ENCODE peak calls at places on chromosomes 5 and 9, in five cellular contexts. A, I, E, C and N are unnamed samples.
A peak's percentile ranks its signal among the peaks of the same experiment; 100 is the strongest.

GRCh38 chr9:134412298-134412711 is 86.0 kb downstream of the RXRA start:
- DNase-seq in C (no peak), E (no peak), I (no peak), A (no peak), N (no peak)

GRCh38 chr5:172740483-172741205 is 30.4 kb downstream of the DUSP1 start:
- DNase-seq in E (peak; percentile 79), A (peak; percentile 90), C (peak; percentile 96), I (peak; percentile 65), N (peak; percentile 97)

GRCh38 chr5:33146916-33147315 is 293.8 kb upstream of the TARS1 start:
- DNase-seq in C (no peak), I (no peak), A (no peak), E (no peak), N (no peak)

GRCh38 chr9:21964925-21965385 is 29.2 kb downstream of the CDKN2A start:
- DNase-seq in C (no peak), I (no peak), A (no peak), E (no peak), N (peak; percentile 88)

GRCh38 chr9:70444904-70445303 is 30.4 kb upstream of the KLF9 start:
- DNase-seq in C (no peak), A (no peak), I (no peak), E (no peak), N (peak; percentile 26)

GRCh38 chr5:139180850-139181785 is 17.1 kb downstream of the SIL1 start:
- DNase-seq in A (no peak), E (no peak), C (no peak), I (no peak), N (peak; percentile 61)

GRCh38 chr5:119088438-119088837 is 17.6 kb downstream of the DMXL1 start:
- DNase-seq in I (no peak), A (no peak), C (no peak), E (no peak), N (no peak)

GRCh38 chr5:170252109-170252508 is 19.3 kb downstream of the C5orf58 start:
- DNase-seq in A (no peak), C (no peak), E (no peak), I (no peak), N (no peak)

GRCh38 chr5:175560011-175560410 is 81.7 kb downstream of the SFXN1 start:
- DNase-seq in E (no peak), I (no peak), A (no peak), C (no peak), N (no peak)

GRCh38 chr9:6405371-6405770 is 7.6 kb upstream of the UHRF2 start:
- DNase-seq in C (no peak), A (no peak), I (no peak), E (no peak), N (no peak)

GRCh38 chr5:170313344-170313743 is 15.8 kb upstream of the LCP2 start:
- DNase-seq in A (no peak), I (no peak), E (no peak), C (no peak), N (no peak)

GRCh38 chr9:133752739-133753446 is 14.7 kb upstream of the SARDH start:
- DNase-seq in C (no peak), A (no peak), I (no peak), E (no peak), N (no peak)

GRCh38 chr5:14108170-14108996 is 34.8 kb upstream of the TRIO start:
- DNase-seq in E (peak; percentile 23), I (peak; percentile 74), C (peak; percentile 77), A (peak; percentile 51), N (peak; percentile 93)

GRCh38 chr5:116554764-116555163 is 19.9 kb downstream of the SEMA6A start:
- DNase-seq in I (no peak), C (no peak), A (no peak), E (no peak), N (no peak)

GRCh38 chr5:67366961-67367360 is 170.4 kb upstream of the CD180 start:
- DNase-seq in C (no peak), I (no peak), E (no peak), A (no peak), N (no peak)

GRCh38 chr9:131097948-131098278 is 1.6 kb downstream of the AIF1L start:
- DNase-seq in E (peak; percentile 76), A (peak; percentile 60), C (no peak), I (no peak), N (no peak)

GRCh38 chr9:21812415-21812814 is 10.0 kb downstream of the MTAP start:
- DNase-seq in E (no peak), I (no peak), A (no peak), C (no peak), N (peak; percentile 41)

GRCh38 chr9:75488714-75489100 is 400.4 kb downstream of the OSTF1 start:
- DNase-seq in A (no peak), E (no peak), C (no peak), I (no peak), N (no peak)

GRCh38 chr9:33446507-33447403 is 638 bp downstream of the AQP3 start:
- DNase-seq in I (peak; percentile 65), C (no peak), A (peak; percentile 78), E (no peak), N (peak; percentile 40)

GRCh38 chr9:109452761-109453160 is 45.3 kb downstream of the PTPN3 start:
- DNase-seq in E (no peak), I (peak; percentile 44), C (no peak), A (no peak), N (peak; percentile 95)

GRCh38 chr5:42108468-42108867 is 183.4 kb downstream of the FBXO4 start:
- DNase-seq in I (no peak), E (no peak), A (no peak), C (no peak), N (no peak)

GRCh38 chr9:135604437-135605237 is 34.7 kb downstream of the GLT6D1 start:
- DNase-seq in C (peak; percentile 62), A (peak; percentile 19), E (no peak), I (no peak), N (no peak)

GRCh38 chr9:136316271-136316751 is 11.0 kb upstream of the GPSM1 start:
- DNase-seq in I (no peak), E (peak; percentile 8), A (no peak), C (no peak), N (no peak)

GRCh38 chr9:30178586-30178985 is 2205.9 kb upstream of the ACO1 start:
- DNase-seq in I (no peak), A (no peak), C (no peak), E (no peak), N (no peak)

GRCh38 chr5:93925321-93925720 is 183.9 kb upstream of the POU5F2 start:
- DNase-seq in I (no peak), C (no peak), E (no peak), A (no peak), N (no peak)

GRCh38 chr5:143841446-143841845 is 29.5 kb downstream of the HMHB1 start:
- DNase-seq in I (no peak), E (no peak), C (no peak), A (no peak), N (no peak)

GRCh38 chr5:10633271-10634049 is 69.6 kb downstream of the ANKRD33B start:
- DNase-seq in I (no peak), A (no peak), C (no peak), E (no peak), N (no peak)

GRCh38 chr5:81852277-81853004 is 101.5 kb upstream of the SSBP2 start:
- DNase-seq in E (peak; percentile 33), A (peak; percentile 31), C (no peak), I (no peak), N (peak; percentile 87)

GRCh38 chr5:81851481-81852178 is 100.7 kb upstream of the SSBP2 start:
- DNase-seq in I (peak; percentile 89), E (peak; percentile 98), A (peak; percentile 96), C (peak; percentile 99), N (peak; percentile 98)

GRCh38 chr5:81854485-81854884 is 103.6 kb upstream of the SSBP2 start:
- DNase-seq in E (no peak), A (no peak), C (no peak), I (no peak), N (peak; percentile 26)

GRCh38 chr5:81854915-81855314 is 104.0 kb upstream of the SSBP2 start:
- DNase-seq in A (no peak), E (no peak), C (no peak), I (no peak), N (no peak)

DNA sequence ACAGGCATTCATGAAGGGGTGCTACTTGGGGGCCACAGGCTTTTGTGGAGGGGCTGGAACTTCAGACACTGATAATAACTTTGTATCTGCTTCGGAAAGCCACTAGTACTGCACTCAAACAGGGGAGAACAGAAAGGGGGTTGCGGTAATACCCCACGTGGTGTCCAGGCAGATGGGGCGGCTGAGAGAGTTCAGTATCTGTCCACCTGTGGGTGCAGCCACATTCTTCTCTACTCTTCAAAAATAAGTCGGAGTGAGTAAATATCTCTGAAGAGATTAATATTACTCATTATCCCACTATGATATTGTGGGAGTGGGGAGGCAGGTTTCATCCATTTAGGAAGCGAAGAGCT is 102.1 kb upstream of the SSBP2 start:
- DNase-seq in C (no peak), E (no peak), A (no peak), I (no peak), N (no peak)
- H3K4me3 ChIP-seq in C (peak overlapping the region; percentile 62), E (no peak overlapping the region), A (peak overlapping the region; percentile 50), I (no peak overlapping the region), N (peak overlapping the region; percentile 36)

DNA sequence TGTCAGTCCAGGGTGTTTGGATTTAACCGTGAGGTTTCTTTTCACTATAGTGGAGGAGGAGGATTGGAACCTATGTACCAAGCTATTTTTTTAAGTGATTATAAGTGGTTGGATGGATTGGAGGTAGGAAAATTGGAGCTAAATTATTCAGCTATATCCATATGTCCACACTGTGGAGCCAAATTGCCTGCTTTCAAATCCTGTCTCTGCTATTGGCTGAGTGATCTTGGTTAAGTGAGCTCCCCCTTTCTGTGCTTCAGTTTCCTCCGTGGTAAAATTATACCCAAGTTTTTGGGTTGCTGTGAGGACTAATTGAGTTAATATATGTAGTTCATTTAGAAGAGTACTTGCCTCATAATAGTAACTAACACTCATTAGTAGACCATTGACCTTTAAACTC is 2.5 kb downstream of the CENPP start:
- DNase-seq in I (peak; percentile 17), C (no peak), A (no peak), E (no peak), N (peak; percentile 89)
- TF ChIP-seq CTCF in I (peak; percentile 14), C (no peak), A (no peak), E (no peak), N (peak; percentile 65)

GRCh38 chr9:127557998-127558546 is 54.0 kb upstream of the STXBP1 start:
- DNase-seq in E (no peak), I (no peak), A (peak; percentile 24), C (no peak), N (no peak)

GRCh38 chr9:127556871-127557270 is 55.2 kb upstream of the STXBP1 start:
- DNase-seq in E (no peak), C (no peak), A (no peak), I (no peak), N (no peak)

GRCh38 chr9:127557466-127557869 is 54.6 kb upstream of the STXBP1 start:
- DNase-seq in A (no peak), I (no peak), C (no peak), E (peak; percentile 46), N (no peak)

GRCh38 chr9:127559247-127559680 is 52.8 kb upstream of the STXBP1 start:
- DNase-seq in A (no peak), C (no peak), I (no peak), E (no peak), N (no peak)

GRCh38 chr9:127558581-127559246 is 53.4 kb upstream of the STXBP1 start:
- DNase-seq in E (no peak), A (peak; percentile 18), I (no peak), C (no peak), N (no peak)
- H3K4me3 ChIP-seq in E (no peak overlapping the region), A (no peak overlapping the region), I (no peak overlapping the region), C (no peak overlapping the region), N (no peak overlapping the region)

GRCh38 chr5:115374057-115374775 is 77.8 kb upstream of the CCDC112 start:
- DNase-seq in A (no peak), I (no peak), E (no peak), C (no peak), N (no peak)
- TF ChIP-seq CTCF in A (no peak), I (peak; percentile 19), E (no peak), C (no peak), N (peak; percentile 33)

GRCh38 chr5:68543212-68543611 is 327.7 kb downstream of the PIK3R1 start:
- DNase-seq in A (no peak), C (no peak), E (no peak), I (no peak), N (no peak)
- H3K4me3 ChIP-seq in A (no peak overlapping the region), C (no peak overlapping the region), E (no peak overlapping the region), I (no peak overlapping the region), N (no peak overlapping the region)